ENCODE peak calls at places on chromosomes 16 and 17, in nine cellular contexts. Y is NCI-H1105; D is fibroblast of lung; K is AG08395; G is HCEC 1CT; Q is NCI-H2029; N is H54; M is CD4-positive, alpha-beta memory T cell; R is NCI-H1694. V is an unnamed sample.

GRCh38 chr17:41496803-41497484 is 7.2 kb upstream of the KRT36 start:
- DNase-seq in N (peak), K (peak), Q (peak), G (peak), R (peak), M (peak), Y (no peak), D (peak), V (peak)

GRCh38 chr17:35804658-35805192 is 4.6 kb upstream of the TAF15 start:
- DNase-seq in K (peak), R (peak), Q (peak), M (peak), G (peak), D (peak), N (peak), Y (peak), V (peak)

GRCh38 chr17:39209317-39210092 is 9.4 kb downstream of the RPL19 start:
- DNase-seq in N (no peak), R (no peak), D (peak), M (peak), G (peak), K (peak), Y (no peak), Q (no peak), V (no peak)

GRCh38 chr17:44501866-44502265 is 1.3 kb downstream of the GPATCH8 start:
- DNase-seq in N (no peak), G (no peak), M (no peak), Y (no peak), D (peak), R (no peak), Q (no peak), K (no peak), V (no peak)

GRCh38 chr16:73671102-73671501 is 623.2 kb upstream of the ZFHX3 start:
- DNase-seq in Y (no peak), G (no peak), R (no peak), N (no peak), K (no peak), M (no peak), Q (no peak), D (no peak), V (no peak)

GRCh38 chr17:17824119-17824779 is 12.5 kb downstream of the SREBF1 start:
- DNase-seq in Q (no peak), Y (peak), N (no peak), K (no peak), R (no peak), D (no peak), M (no peak), G (no peak), V (no peak)

GRCh38 chr16:68490829-68491575 is 42.7 kb upstream of the SMPD3 start:
- DNase-seq in D (no peak), Q (peak), M (no peak), Y (no peak), R (no peak), N (peak), G (peak), K (peak), V (peak)

GRCh38 chr17:9334536-9335446 is 240.8 kb downstream of the STX8 start:
- DNase-seq in M (no peak), G (no peak), Q (no peak), D (no peak), R (no peak), N (no peak), Y (no peak), K (no peak), V (peak)

GRCh38 chr16:87963400-87963799 is 12.2 kb downstream of the BANP start:
- DNase-seq in R (no peak), M (peak), D (peak), G (peak), Q (no peak), Y (no peak), K (peak), N (peak), V (no peak)

GRCh38 chr16:52498640-52499039 is 48.3 kb downstream of the TOX3 start:
- DNase-seq in K (no peak), D (no peak), N (no peak), M (no peak), R (no peak), G (no peak), Y (no peak), Q (no peak), V (no peak)

GRCh38 chr16:1497014-1497598 is 3.9 kb downstream of the TELO2 start:
- DNase-seq in R (no peak), Y (no peak), M (no peak), D (no peak), Q (no peak), G (no peak), N (no peak), K (no peak), V (no peak)

GRCh38 chr16:66914541-66914940 is 4.1 kb downstream of the CDH16 start:
- DNase-seq in Y (no peak), D (no peak), R (no peak), N (no peak), G (no peak), K (no peak), M (no peak), Q (no peak), V (no peak)